ENCODE peak calls at places on chromosome 1, in six cellular contexts. T is mesendoderm; S is GM23338; A is cardiac muscle cell; W is CD8-positive, alpha-beta memory T cell; D is IMR-90. K is an unnamed sample.

GRCh38 chr1:201103666-201104065 is 8.6 kb downstream of the CACNA1S start:
- DNase-seq in W (no peak), D (no peak), S (no peak), A (no peak), T (no peak), K (no peak)

GRCh38 chr1:208510192-208510952 is 266.2 kb upstream of the PLXNA2 start:
- DNase-seq in D (no peak), A (no peak), S (no peak), T (peak; percentile 79), W (no peak), K (no peak)

GRCh38 chr1:111786669-111787207 is 31.0 kb downstream of the DDX20 start:
- DNase-seq in A (no peak), W (no peak), D (no peak), S (no peak), T (no peak), K (peak; percentile 21)

GRCh38 chr1:105427543-105427942 is 1628.9 kb upstream of the PRMT6 start:
- DNase-seq in D (no peak), A (no peak), S (no peak), T (no peak), W (no peak), K (no peak)

GRCh38 chr1:26306290-26307221 is at the start of gene UBXN11:
- DNase-seq in W (peak; percentile 96), T (peak; percentile 99), S (peak; percentile 99), A (peak; percentile 98), D (peak; percentile 94), K (peak; percentile 98)

GRCh38 chr1:221766210-221766609 is 24.3 kb upstream of the DUSP10 start:
- DNase-seq in W (no peak), D (peak; percentile 83), S (no peak), A (no peak), T (no peak), K (no peak)

GRCh38 chr1:178529364-178530036 is 16.6 kb downstream of the TEX35 start:
- DNase-seq in A (no peak), T (peak; percentile 28), D (no peak), S (peak; percentile 47), W (no peak), K (no peak)

GRCh38 chr1:223515416-223515815 is 122.2 kb downstream of the CCDC185 start:
- DNase-seq in T (no peak), D (no peak), S (no peak), A (no peak), W (no peak), K (no peak)

GRCh38 chr1:212110617-212111016 is 75.1 kb downstream of the DTL start:
- DNase-seq in T (no peak), W (no peak), D (peak; percentile 22), S (no peak), A (peak; percentile 16), K (no peak)

GRCh38 chr1:189619682-189620332 is 857.9 kb downstream of the BRINP3 start:
- DNase-seq in T (peak; percentile 1), A (no peak), W (no peak), S (no peak), D (peak; percentile 93), K (no peak)

GRCh38 chr1:11704226-11704619 is 12.7 kb downstream of the DRAXIN start:
- DNase-seq in T (no peak), A (no peak), S (peak; percentile 62), D (no peak), W (no peak), K (no peak)

DNA sequence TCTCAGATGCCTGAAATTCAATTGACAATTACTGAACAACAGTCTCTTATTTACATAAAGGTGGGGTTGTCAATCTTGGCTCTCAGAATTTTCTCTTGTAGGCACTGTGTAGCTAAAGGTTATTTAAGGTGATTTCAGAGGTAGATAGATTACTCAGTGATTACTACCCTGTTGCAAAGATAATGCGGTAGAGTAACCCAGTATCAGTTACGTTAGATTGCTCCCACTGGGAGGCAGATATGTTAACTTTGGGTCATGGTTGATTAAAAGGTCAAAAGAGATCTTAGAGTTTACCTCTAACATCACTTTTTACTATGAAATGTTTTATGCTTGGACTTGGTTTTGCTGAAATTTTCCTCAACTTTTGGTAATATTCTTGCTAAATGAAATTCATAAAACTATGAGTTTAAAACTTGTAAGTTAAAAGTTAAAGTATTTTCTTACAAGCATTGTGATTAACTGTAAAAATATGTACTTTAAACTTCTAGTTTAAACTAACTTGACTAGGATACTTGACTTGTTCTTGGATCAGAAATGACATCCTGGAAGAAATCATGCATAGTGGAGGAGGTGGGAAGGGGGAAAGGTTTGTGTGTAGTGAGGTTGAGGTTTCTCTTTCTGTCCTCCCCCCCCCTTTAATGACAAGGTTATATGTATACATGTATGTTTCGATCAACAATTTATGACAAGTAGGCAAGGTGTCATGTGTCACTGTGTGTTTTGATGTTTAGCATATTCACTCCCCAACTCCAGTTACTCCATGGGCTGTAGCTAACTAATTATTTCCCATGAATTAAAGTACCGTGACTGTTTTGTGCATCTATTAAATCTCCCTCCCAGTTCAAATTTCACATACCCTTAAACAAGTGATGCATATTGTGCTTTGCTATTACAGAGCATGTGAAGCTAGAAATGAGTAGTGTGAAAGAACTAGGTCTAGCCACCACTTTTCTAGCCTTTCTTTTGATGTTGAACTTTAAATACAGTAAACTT is 2.9 kb downstream of the LAMC1 start:
- DNase-seq in T (peak; percentile 84), D (peak; percentile 56), A (no peak), W (no peak), S (no peak), K (no peak)
- H3K27ac ChIP-seq in T (no peak overlapping the region), D (peak overlapping the region; percentile 62), A (no peak overlapping the region), W (no peak overlapping the region), S (no peak overlapping the region), K (peak overlapping the region; percentile 5)

GRCh38 chr1:22868331-22868730 is 104.3 kb downstream of the LACTBL1 start:
- DNase-seq in D (peak; percentile 41), S (no peak), T (no peak), W (no peak), A (no peak), K (no peak)
- H3K27ac ChIP-seq in D (no peak overlapping the region), S (no peak overlapping the region), T (no peak overlapping the region), W (no peak overlapping the region), A (no peak overlapping the region), K (no peak overlapping the region)

DNA sequence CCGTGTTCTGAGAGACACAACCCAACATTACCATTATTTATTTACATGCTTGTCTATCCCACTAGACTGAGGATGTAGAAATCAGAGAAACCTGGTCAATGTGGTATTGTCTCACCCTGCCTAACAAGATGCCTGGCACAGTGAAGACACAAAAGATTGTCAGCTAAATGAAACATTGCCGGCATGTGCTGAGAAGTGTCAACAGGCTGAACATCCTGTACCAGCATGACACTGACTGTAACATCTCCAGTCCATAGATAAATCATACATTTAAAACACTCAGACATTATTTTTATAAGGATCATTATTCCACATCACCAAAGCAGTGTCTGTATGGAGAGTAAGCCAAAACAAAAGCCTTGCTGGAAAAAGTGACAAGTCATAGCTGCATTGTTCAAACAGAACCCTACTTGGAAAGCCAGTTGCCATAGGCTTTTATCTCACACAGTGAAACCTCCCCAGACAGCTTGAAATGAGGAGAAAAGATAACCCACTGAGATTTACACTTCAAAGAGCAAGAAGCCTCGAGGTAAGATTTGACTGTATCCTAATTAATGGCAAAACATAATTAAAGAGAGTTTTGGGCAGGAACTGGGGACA is 72.2 kb downstream of the SIPA1L2 start:
- DNase-seq in W (no peak), D (no peak), A (no peak), S (no peak), T (peak; percentile 96), K (no peak)
- H3K27ac ChIP-seq in W (no peak overlapping the region), D (no peak overlapping the region), A (no peak overlapping the region), S (no peak overlapping the region), T (peak overlapping the region; percentile 92), K (no peak overlapping the region)

DNA sequence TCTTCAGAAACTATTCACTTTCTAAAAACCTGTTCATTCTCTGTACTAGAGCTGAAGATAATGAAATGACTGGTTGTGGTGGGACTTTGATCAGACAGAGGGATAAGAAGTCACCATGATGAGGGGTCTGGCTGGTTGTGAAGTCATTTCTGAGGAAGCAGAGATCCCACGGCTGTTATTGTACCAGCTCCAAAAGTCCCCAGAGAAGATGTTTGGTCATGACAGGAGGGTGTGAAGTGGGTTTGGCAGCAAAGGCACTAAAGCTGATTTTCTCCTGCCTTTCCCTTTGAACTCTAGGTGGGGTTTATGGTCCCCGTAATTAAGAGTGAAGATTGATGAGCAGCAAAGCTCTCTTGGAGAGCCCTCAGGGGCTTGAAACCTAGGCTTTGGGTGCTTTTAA is 103.1 kb upstream of the CACHD1 start:
- DNase-seq in T (no peak), D (no peak), S (no peak), A (no peak), W (no peak), K (no peak)
- H3K27ac ChIP-seq in T (no peak overlapping the region), D (no peak overlapping the region), S (no peak overlapping the region), A (no peak overlapping the region), W (no peak overlapping the region), K (no peak overlapping the region)

GRCh38 chr1:18111605-18112297 is 4.2 kb downstream of the IGSF21 start:
- DNase-seq in W (no peak), S (no peak), T (no peak), D (no peak), A (no peak), K (no peak)

GRCh38 chr1:18118078-18118477 is 10.5 kb downstream of the IGSF21 start:
- DNase-seq in S (no peak), W (no peak), T (no peak), A (no peak), D (no peak), K (no peak)

GRCh38 chr1:18116777-18117176 is 9.2 kb downstream of the IGSF21 start:
- DNase-seq in D (no peak), A (no peak), T (no peak), W (no peak), S (no peak), K (no peak)

GRCh38 chr1:18112611-18113010 is 5.0 kb downstream of the IGSF21 start:
- DNase-seq in A (no peak), S (no peak), T (no peak), D (no peak), W (no peak), K (no peak)

GRCh38 chr1:18114726-18115410 is 7.3 kb downstream of the IGSF21 start:
- DNase-seq in W (no peak), S (no peak), A (no peak), D (no peak), T (no peak), K (no peak)
- H3K27ac ChIP-seq in W (no peak overlapping the region), S (no peak overlapping the region), A (no peak overlapping the region), D (no peak overlapping the region), T (no peak overlapping the region), K (no peak overlapping the region)

K was measured in testis.